ENCODE peak calls at places on chromosomes 11 and 22, in six cellular contexts. One of them, this sample, is unnamed.

GRCh38 chr11:47724041-47724729 is 9.0 kb upstream of the AGBL2 start:
- DNase-seq in activated gamma-delta T cell treated with Interleukin-2 at 50 U/mL for 16 hours: no peak
- DNase-seq in A549: no peak
- DNase-seq in WTC11: no peak
- DNase-seq in spleen: no peak
- DNase-seq in Daoy: no peak
- DNase-seq in this sample: no peak

GRCh38 chr22:49632199-49633009 is 195.3 kb downstream of the BRD1 start:
- DNase-seq in activated gamma-delta T cell treated with Interleukin-2 at 50 U/mL for 16 hours: no peak
- DNase-seq in A549: peak; percentile 67
- DNase-seq in WTC11: peak; percentile 82
- DNase-seq in spleen: no peak
- DNase-seq in Daoy: peak; percentile 82
- DNase-seq in this sample: peak; percentile 74

GRCh38 chr11:118980191-118980881 is 8.8 kb downstream of the FOXR1 start:
- DNase-seq in activated gamma-delta T cell treated with Interleukin-2 at 50 U/mL for 16 hours: no peak
- DNase-seq in A549: no peak
- DNase-seq in WTC11: peak; percentile 51
- DNase-seq in spleen: peak; percentile 43
- DNase-seq in Daoy: no peak
- DNase-seq in this sample: no peak

GRCh38 chr11:9905562-9905961 is 241.7 kb downstream of the SWAP70 start:
- DNase-seq in activated gamma-delta T cell treated with Interleukin-2 at 50 U/mL for 16 hours: no peak
- DNase-seq in A549: no peak
- DNase-seq in WTC11: no peak
- DNase-seq in spleen: no peak
- DNase-seq in Daoy: no peak
- DNase-seq in this sample: no peak

GRCh38 chr22:22465782-22466181 is 42.8 kb downstream of the ZNF280B start:
- DNase-seq in activated gamma-delta T cell treated with Interleukin-2 at 50 U/mL for 16 hours: no peak
- DNase-seq in A549: no peak
- DNase-seq in WTC11: no peak
- DNase-seq in spleen: no peak
- DNase-seq in Daoy: no peak
- DNase-seq in this sample: no peak

GRCh38 chr11:110565690-110566336 is 136.1 kb downstream of the FDX1 start:
- DNase-seq in activated gamma-delta T cell treated with Interleukin-2 at 50 U/mL for 16 hours: no peak
- DNase-seq in A549: no peak
- DNase-seq in WTC11: no peak
- DNase-seq in spleen: no peak
- DNase-seq in Daoy: no peak
- DNase-seq in this sample: peak; percentile 17

GRCh38 chr11:18498039-18498438 is 28.7 kb downstream of the TSG101 start:
- DNase-seq in activated gamma-delta T cell treated with Interleukin-2 at 50 U/mL for 16 hours: no peak
- DNase-seq in A549: no peak
- DNase-seq in WTC11: no peak
- DNase-seq in spleen: no peak
- DNase-seq in Daoy: no peak
- DNase-seq in this sample: no peak

GRCh38 chr11:94794287-94795168 is 26.4 kb downstream of the AMOTL1 start:
- DNase-seq in activated gamma-delta T cell treated with Interleukin-2 at 50 U/mL for 16 hours: no peak
- DNase-seq in A549: no peak
- DNase-seq in WTC11: no peak
- DNase-seq in spleen: no peak
- DNase-seq in Daoy: peak; percentile 92
- DNase-seq in this sample: no peak

GRCh38 chr22:37744589-37744988 is 47.7 kb downstream of the TRIOBP start:
- DNase-seq in activated gamma-delta T cell treated with Interleukin-2 at 50 U/mL for 16 hours: no peak
- DNase-seq in A549: no peak
- DNase-seq in WTC11: no peak
- DNase-seq in spleen: no peak
- DNase-seq in Daoy: no peak
- DNase-seq in this sample: no peak